ENCODE peak calls at places on chromosomes 13 and 19, in eight cellular contexts. N, A, X, E, B, Q, J and F are unnamed samples. For H3K4me1, the result is how much of the 10 kb centered on the place peaks cover.

GRCh38 chr13:36915106-36915505 is 4.9 kb downstream of the SMAD9 start:
- DNase-seq in N (no peak), A (no peak), X (no peak), E (no peak), B (no peak), Q (no peak), J (no peak), F (no peak)

GRCh38 chr19:11421607-11422098 is 2.5 kb upstream of the RGL3 start:
- DNase-seq in N (no peak), A (peak), X (peak), E (no peak), B (no peak), Q (peak), J (no peak), F (peak)

GRCh38 chr13:30235206-30235605 is 72.1 kb downstream of the KATNAL1 start:
- DNase-seq in N (no peak), A (no peak), X (no peak), E (no peak), B (no peak), Q (no peak), J (no peak), F (no peak)

GRCh38 chr13:74026753-74027152 is 107.5 kb downstream of the KLF12 start:
- DNase-seq in N (no peak), A (no peak), X (no peak), E (no peak), B (no peak), Q (peak), J (peak), F (peak)

GRCh38 chr13:40477623-40478608 is 188.5 kb downstream of the FOXO1 start:
- DNase-seq in N (peak), A (peak), X (peak), E (peak), B (peak), Q (peak), J (no peak), F (no peak)

GRCh38 chr19:377801-378581 is 31.0 kb downstream of the C2CD4C start:
- DNase-seq in N (no peak), A (no peak), X (no peak), E (no peak), B (no peak), Q (no peak), J (no peak), F (peak)

GRCh38 chr13:72896869-72897268 is 114.9 kb downstream of the PIBF1 start:
- DNase-seq in N (no peak), A (no peak), X (no peak), E (no peak), B (no peak), Q (no peak), J (no peak), F (no peak)

GRCh38 chr13:70889163-70889562 is 780.9 kb upstream of the KLHL1 start:
- DNase-seq in N (no peak), A (no peak), X (no peak), E (no peak), B (no peak), Q (no peak), J (no peak), F (no peak)

GRCh38 chr19:10604460-10604980 is 17.4 kb upstream of the AP1M2 start:
- DNase-seq in N (no peak), A (no peak), X (peak), E (peak), B (no peak), Q (no peak), J (no peak), F (peak)

GRCh38 chr13:73702419-73703071 is 431.7 kb downstream of the KLF12 start:
- DNase-seq in N (no peak), A (no peak), X (no peak), E (no peak), B (no peak), Q (no peak), J (no peak), F (no peak)

GRCh38 chr13:69616398-69616797 is 491.2 kb upstream of the ATXN8OS start:
- DNase-seq in N (no peak), A (no peak), X (no peak), E (no peak), B (no peak), Q (no peak), J (no peak), F (no peak)

GRCh38 chr13:25733061-25733491 is 318.7 kb downstream of the SHISA2 start:
- DNase-seq in N (no peak), A (no peak), X (no peak), E (no peak), B (no peak), Q (no peak), J (no peak), F (no peak)

GRCh38 chr13:65594255-65594654 is 1635.9 kb downstream of the PCDH9 start:
- DNase-seq in N (no peak), A (no peak), X (no peak), E (no peak), B (no peak), Q (no peak), J (peak), F (no peak)

GRCh38 chr19:12723383-12723642 is 419 bp downstream of the TNPO2 start:
- DNase-seq in N (no peak), A (no peak), X (no peak), E (no peak), B (no peak), Q (no peak), J (peak), F (no peak)

GRCh38 chr13:66940113-66940512 is 290.0 kb downstream of the PCDH9 start:
- DNase-seq in N (no peak), A (no peak), X (no peak), E (no peak), B (no peak), Q (no peak), J (no peak), F (no peak)

GRCh38 chr13:106804996-106805395 is 237.1 kb upstream of the ARGLU1 start:
- DNase-seq in N (no peak), A (no peak), X (no peak), E (no peak), B (no peak), Q (no peak), J (no peak), F (no peak)

GRCh38 chr13:100333141-100333540 is 244.2 kb downstream of the PCCA start:
- DNase-seq in N (no peak), A (no peak), X (no peak), E (no peak), B (no peak), Q (no peak), J (no peak), F (no peak)

GRCh38 chr19:6238256-6238642 is 41.5 kb downstream of the MLLT1 start:
- DNase-seq in N (no peak), A (no peak), X (no peak), E (no peak), B (no peak), Q (no peak), J (no peak), F (no peak)

GRCh38 chr19:2150794-2151338 is 500 bp downstream of the AP3D1 start:
- DNase-seq in N (no peak), A (no peak), X (no peak), E (no peak), B (no peak), Q (peak), J (no peak), F (peak)

DNA sequence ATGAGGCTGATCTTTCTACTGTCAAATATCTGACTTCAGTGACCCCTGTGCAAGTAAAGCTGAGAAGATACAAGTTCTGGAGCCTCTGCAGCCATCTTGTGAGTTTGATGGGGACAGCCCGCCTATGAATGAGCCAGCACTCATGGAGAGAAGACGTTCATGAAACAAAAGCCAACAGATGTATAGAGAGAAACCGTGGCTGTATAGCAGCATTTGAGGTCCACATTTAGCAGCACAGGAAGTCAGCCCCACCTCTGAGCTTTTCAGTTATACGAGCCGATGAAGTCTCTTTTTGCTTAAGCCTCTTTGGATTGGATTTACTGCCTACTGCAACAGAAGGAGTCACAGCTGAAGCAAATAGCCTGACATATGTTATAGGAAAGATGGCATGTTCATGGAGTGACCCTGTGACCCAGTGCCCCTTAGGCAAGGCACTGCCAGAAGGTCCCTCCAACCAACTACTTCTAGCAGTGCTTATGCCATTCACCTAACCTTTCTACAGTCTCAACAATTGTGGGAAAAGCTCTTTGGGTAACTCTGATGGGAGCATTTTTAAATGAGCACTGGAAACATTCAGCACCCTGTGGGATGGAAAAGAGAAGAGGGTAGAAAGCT is 3.5 kb upstream of the DLEU7 start:
- DNase-seq in N (no peak), A (no peak), X (no peak), E (no peak), B (no peak), Q (no peak), J (no peak), F (no peak)
- H3K4me1 ChIP-seq in N (under half), A (under half), X (under half), E (under half), B (under half), Q (under half), J (under half), F (under half)

GRCh38 chr13:99310382-99311031 is 3.3 kb upstream of the GPR183 start:
- DNase-seq in N (no peak), A (no peak), X (no peak), E (no peak), B (no peak), Q (no peak), J (peak), F (no peak)

GRCh38 chr13:99311748-99312492 is 4.7 kb upstream of the GPR183 start:
- DNase-seq in N (no peak), A (peak), X (no peak), E (peak), B (peak), Q (no peak), J (no peak), F (no peak)

GRCh38 chr13:99312493-99312883 is 5.3 kb upstream of the GPR183 start:
- DNase-seq in N (peak), A (peak), X (peak), E (peak), B (peak), Q (peak), J (peak), F (no peak)

GRCh38 chr13:99313473-99313872 is 6.3 kb upstream of the GPR183 start:
- DNase-seq in N (no peak), A (no peak), X (no peak), E (no peak), B (no peak), Q (no peak), J (no peak), F (no peak)

DNA sequence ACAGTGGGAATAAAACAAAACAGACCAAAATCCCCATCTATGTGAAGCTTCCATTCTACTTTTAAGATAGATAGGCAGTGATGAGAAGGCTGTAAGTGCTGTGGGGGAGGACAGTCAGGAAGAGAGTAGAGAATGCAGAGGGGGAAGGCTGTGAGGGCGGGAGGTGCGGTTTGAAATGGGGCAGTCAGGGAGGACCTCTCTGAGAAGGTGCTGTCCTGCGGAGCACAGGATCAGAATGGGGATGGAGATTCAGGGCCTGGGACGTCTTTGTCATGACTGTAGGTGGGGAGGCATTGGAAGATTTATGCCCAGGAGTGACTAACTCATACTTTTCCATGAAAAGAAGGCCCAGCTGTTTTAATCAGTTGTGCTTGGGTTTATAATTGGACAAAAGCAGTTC is 3.9 kb upstream of the GPR183 start:
- DNase-seq in N (no peak), A (no peak), X (no peak), E (peak), B (no peak), Q (no peak), J (peak), F (no peak)
- H3K27ac ChIP-seq in N (peak), A (no peak), X (no peak), E (peak), B (peak), Q (no peak), J (no peak), F (peak)

GRCh38 chr19:48461651-48461981 is 6.2 kb downstream of the KCNJ14 start:
- DNase-seq in N (no peak), A (no peak), X (no peak), E (no peak), B (no peak), Q (no peak), J (no peak), F (no peak)
- TF ChIP-seq POLR2A in N (no peak), A (no peak), X (no peak), E (no peak), B (no peak), Q (no peak), J (no peak), F (no peak)

GRCh38 chr19:35136231-35136630 is 1.4 kb upstream of the LGI4 start:
- DNase-seq in N (no peak), A (no peak), X (no peak), E (no peak), B (no peak), Q (no peak), J (no peak), F (no peak)

GRCh38 chr19:35136977-35137702 is 1.5 kb upstream of the FXYD1 start:
- DNase-seq in N (no peak), A (no peak), X (no peak), E (no peak), B (no peak), Q (peak), J (no peak), F (no peak)

GRCh38 chr19:35139618-35139943 is 957 bp downstream of the FXYD1 start:
- DNase-seq in N (peak), A (no peak), X (no peak), E (no peak), B (no peak), Q (no peak), J (no peak), F (peak)

GRCh38 chr19:35140207-35140897 is 1.7 kb downstream of the FXYD1 start:
- DNase-seq in N (no peak), A (no peak), X (no peak), E (no peak), B (no peak), Q (no peak), J (no peak), F (no peak)

DNA sequence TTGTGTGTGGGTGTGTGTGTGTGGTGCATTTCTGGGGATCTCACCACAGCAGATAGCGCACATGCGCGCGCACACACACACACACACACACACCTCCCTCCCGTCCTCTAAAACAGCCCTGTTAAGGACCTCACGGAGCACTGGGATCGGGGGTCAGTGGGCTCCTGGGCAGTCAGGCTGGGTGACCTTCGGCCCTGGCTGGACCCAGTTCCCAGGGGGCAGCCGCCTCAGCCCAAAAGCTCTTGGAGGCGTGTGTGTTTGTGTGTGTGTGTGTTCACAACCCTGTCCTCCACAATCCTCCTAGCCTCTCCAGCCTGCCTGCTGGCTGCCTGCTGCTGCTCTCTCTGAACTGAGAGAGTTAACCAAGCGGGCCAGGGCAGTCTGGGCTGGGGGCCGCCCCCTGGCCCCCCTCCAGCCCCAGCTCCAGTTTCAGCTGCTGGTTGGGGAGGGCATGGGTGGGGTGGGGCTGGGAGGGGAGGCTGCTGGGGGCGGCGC is 272 bp upstream of the FXYD1 start:
- DNase-seq in N (peak), A (no peak), X (peak), E (peak), B (no peak), Q (peak), J (no peak), F (no peak)
- H3K4me1 ChIP-seq in N (under half), A (under half), X (half or more), E (under half), B (under half), Q (under half), J (under half), F (under half)

GRCh38 chr13:24267283-24267682 is 42.1 kb upstream of the C1QTNF9 start:
- DNase-seq in N (no peak), A (peak), X (peak), E (peak), B (no peak), Q (no peak), J (no peak), F (no peak)

GRCh38 chr13:24264976-24265375 is 44.4 kb upstream of the C1QTNF9 start:
- DNase-seq in N (no peak), A (no peak), X (no peak), E (no peak), B (no peak), Q (no peak), J (no peak), F (peak)

GRCh38 chr13:24269803-24270202 is 39.6 kb upstream of the C1QTNF9 start:
- DNase-seq in N (no peak), A (no peak), X (no peak), E (no peak), B (no peak), Q (no peak), J (peak), F (no peak)

GRCh38 chr13:24265453-24265852 is 43.9 kb upstream of the C1QTNF9 start:
- DNase-seq in N (no peak), A (no peak), X (no peak), E (no peak), B (no peak), Q (no peak), J (no peak), F (no peak)

GRCh38 chr13:24267801-24268200 is 41.6 kb upstream of the C1QTNF9 start:
- DNase-seq in N (no peak), A (no peak), X (no peak), E (no peak), B (no peak), Q (no peak), J (no peak), F (no peak)
- H3K27ac ChIP-seq in N (peak), A (peak), X (peak), E (peak), B (peak), Q (peak), J (no peak), F (peak)